ENCODE peak calls at places on chromosome X, in eight cellular contexts. P is cortex of kidney, J is cerebellum, G is iris pigment epithelial cell, R is fibroblast of pulmonary artery, O is right atrium auricular region, Z is A172, S is upper lobe of right lung. X is an unnamed sample.
A peak's percentile ranks its signal among the peaks of the same experiment; 100 is the strongest.

GRCh38 chrX:153649178-153649914 is 2.3 kb downstream of the DUSP9 start:
- DNase-seq in P (no peak), J (no peak), G (no peak), R (no peak), O (no peak), Z (peak; percentile 39), S (peak; percentile 77), X (no peak)

GRCh38 chrX:103774070-103774642 is 2.5 kb upstream of the PLP1 start:
- DNase-seq in P (no peak), J (peak; percentile 48), G (peak; percentile 48), R (peak; percentile 76), O (no peak), Z (peak; percentile 2), S (no peak), X (peak; percentile 50)

GRCh38 chrX:146054311-146054710 is 236.7 kb downstream of the SLITRK2 start:
- DNase-seq in P (no peak), J (peak; percentile 49), G (no peak), R (no peak), O (no peak), Z (no peak), S (no peak), X (no peak)

GRCh38 chrX:12874599-12874998 is 7.7 kb downstream of the TLR7 start:
- DNase-seq in P (no peak), J (no peak), G (no peak), R (no peak), O (no peak), Z (no peak), S (no peak), X (no peak)

GRCh38 chrX:80810365-80810978 is 795 bp upstream of the BRWD3 start:
- DNase-seq in P (no peak), J (no peak), G (peak; percentile 8), R (no peak), O (no peak), Z (no peak), S (no peak), X (peak; percentile 45)

GRCh38 chrX:21996872-21997271 is 35.3 kb upstream of the PHEX start:
- DNase-seq in P (no peak), J (no peak), G (peak; percentile 81), R (peak; percentile 83), O (no peak), Z (peak; percentile 26), S (no peak), X (peak; percentile 28)

GRCh38 chrX:2498781-2499302 is 1.9 kb downstream of the DHRSX start:
- DNase-seq in P (no peak), J (peak; percentile 19), G (peak; percentile 36), R (peak; percentile 41), O (no peak), Z (no peak), S (peak; percentile 64), X (peak; percentile 56)

GRCh38 chrX:107629533-107629909 is 1.2 kb downstream of the PRPS1 start:
- DNase-seq in P (no peak), J (peak; percentile 18), G (peak; percentile 39), R (peak; percentile 32), O (no peak), Z (no peak), S (no peak), X (peak; percentile 57)

GRCh38 chrX:24676403-24677024 is 17.2 kb upstream of the POLA1 start:
- DNase-seq in P (no peak), J (no peak), G (no peak), R (peak; percentile 13), O (no peak), Z (no peak), S (no peak), X (peak; percentile 61)

GRCh38 chrX:40173662-40174593 is 76.2 kb upstream of the BCOR start:
- DNase-seq in P (no peak), J (no peak), G (peak; percentile 43), R (no peak), O (no peak), Z (no peak), S (peak; percentile 83), X (no peak)

GRCh38 chrX:154436597-154437397 is at the start of gene GDI1:
- DNase-seq in P (no peak), J (peak; percentile 75), G (peak; percentile 38), R (peak; percentile 40), O (no peak), Z (peak; percentile 44), S (peak; percentile 82), X (peak; percentile 69)

GRCh38 chrX:112677167-112677566 is 2.6 kb downstream of the LHFPL1 start:
- DNase-seq in P (no peak), J (no peak), G (no peak), R (peak; percentile 78), O (no peak), Z (no peak), S (no peak), X (peak; percentile 15)

GRCh38 chrX:86141786-86142185 is 6.5 kb upstream of the DACH2 start:
- DNase-seq in P (no peak), J (no peak), G (no peak), R (no peak), O (no peak), Z (no peak), S (no peak), X (no peak)

GRCh38 chrX:44244008-44244407 is 99.5 kb downstream of the EFHC2 start:
- DNase-seq in P (no peak), J (peak; percentile 27), G (peak; percentile 42), R (peak; percentile 50), O (no peak), Z (peak; percentile 35), S (no peak), X (peak; percentile 72)

GRCh38 chrX:31572396-31572795 is 500.6 kb upstream of the FTHL17 start:
- DNase-seq in P (no peak), J (no peak), G (no peak), R (no peak), O (no peak), Z (no peak), S (no peak), X (peak; percentile 14)

GRCh38 chrX:1851527-1851926 is 236.7 kb downstream of the ASMT start:
- DNase-seq in P (no peak), J (no peak), G (no peak), R (no peak), O (no peak), Z (peak; percentile 34), S (peak; percentile 9), X (no peak)

GRCh38 chrX:128975716-128976115 is 547.6 kb downstream of the SMARCA1 start:
- DNase-seq in P (no peak), J (peak; percentile 20), G (peak; percentile 6), R (peak; percentile 0), O (no peak), Z (no peak), S (no peak), X (peak; percentile 1)

GRCh38 chrX:154374361-154375155 is at the start of gene FLNA:
- DNase-seq in P (no peak), J (no peak), G (no peak), R (no peak), O (no peak), Z (no peak), S (no peak), X (peak; percentile 59)

GRCh38 chrX:41333744-41333993 is 293 bp upstream of the DDX3X start:
- DNase-seq in P (no peak), J (no peak), G (peak; percentile 85), R (peak; percentile 91), O (no peak), Z (no peak), S (no peak), X (peak; percentile 95)

GRCh38 chrX:136920001-136920400 is 39.5 kb upstream of the RBMX start:
- DNase-seq in P (no peak), J (peak; percentile 65), G (peak; percentile 14), R (peak; percentile 33), O (no peak), Z (no peak), S (no peak), X (no peak)

GRCh38 chrX:151722241-151722846 is 6.5 kb downstream of the FATE1 start:
- DNase-seq in P (no peak), J (no peak), G (no peak), R (peak; percentile 17), O (no peak), Z (no peak), S (no peak), X (no peak)

GRCh38 chrX:113384628-113385027 is 544.0 kb upstream of the AMOT start:
- DNase-seq in P (no peak), J (no peak), G (peak; percentile 83), R (peak; percentile 87), O (no peak), Z (peak; percentile 67), S (no peak), X (peak; percentile 88)

GRCh38 chrX:96407043-96407442 is 277.6 kb upstream of the DIAPH2 start:
- DNase-seq in P (no peak), J (no peak), G (peak; percentile 62), R (peak; percentile 47), O (no peak), Z (peak; percentile 2), S (no peak), X (peak; percentile 50)

GRCh38 chrX:12946406-12946805 is 28.5 kb upstream of the TMSB4X start:
- DNase-seq in P (no peak), J (no peak), G (no peak), R (no peak), O (no peak), Z (no peak), S (no peak), X (no peak)

GRCh38 chrX:146604196-146604595 is 205.4 kb upstream of the CXorf51B start:
- DNase-seq in P (no peak), J (no peak), G (no peak), R (no peak), O (no peak), Z (no peak), S (no peak), X (no peak)

GRCh38 chrX:17547658-17548057 is 172.7 kb downstream of the NHS start:
- DNase-seq in P (no peak), J (no peak), G (peak; percentile 86), R (peak; percentile 83), O (no peak), Z (peak; percentile 90), S (peak; percentile 70), X (peak; percentile 58)

GRCh38 chrX:19870206-19870605 is 17.2 kb downstream of the SH3KBP1 start:
- DNase-seq in P (no peak), J (no peak), G (no peak), R (no peak), O (no peak), Z (no peak), S (no peak), X (no peak)

GRCh38 chrX:1595711-1596060 is 4.3 kb downstream of the AKAP17A start:
- DNase-seq in P (no peak), J (no peak), G (no peak), R (no peak), O (no peak), Z (no peak), S (peak; percentile 44), X (no peak)

GRCh38 chrX:71144651-71145050 is at the start of gene NLGN3:
- DNase-seq in P (no peak), J (peak; percentile 75), G (no peak), R (no peak), O (no peak), Z (no peak), S (no peak), X (no peak)

GRCh38 chrX:100609591-100609990 is 24.9 kb downstream of the TNMD start:
- DNase-seq in P (no peak), J (no peak), G (peak; percentile 1), R (peak; percentile 3), O (no peak), Z (no peak), S (no peak), X (peak; percentile 24)

GRCh38 chrX:88202149-88202548 is 544.9 kb upstream of the CPXCR1 start:
- DNase-seq in P (no peak), J (no peak), G (no peak), R (no peak), O (no peak), Z (no peak), S (no peak), X (no peak)

GRCh38 chrX:69163936-69164741 is 1.1 kb downstream of the PJA1 start:
- DNase-seq in P (no peak), J (peak; percentile 64), G (peak; percentile 17), R (no peak), O (no peak), Z (no peak), S (peak; percentile 66), X (peak; percentile 52)

GRCh38 chrX:140799216-140799615 is 89.7 kb downstream of the LINC00632 start:
- DNase-seq in P (no peak), J (no peak), G (peak; percentile 2), R (no peak), O (no peak), Z (no peak), S (no peak), X (no peak)

GRCh38 chrX:16394290-16394689 is 227.0 kb downstream of the MAGEB17 start:
- DNase-seq in P (no peak), J (no peak), G (peak; percentile 4), R (no peak), O (no peak), Z (no peak), S (no peak), X (no peak)